ENCODE peak calls at places on chromosomes 12 and 14, in four cellular contexts. One of them, this sample, is unnamed.

GRCh38 chr12:79763748-79764452 is 73.1 kb upstream of the PAWR start:
- DNase-seq in activated T-cell treated with anti-CD3 and anti-CD28 coated beads, Interleukin-2, amount 50 U/mL, for 72 hours: no peak
- DNase-seq in stimulated activated CD4-positive, alpha-beta T cell treated with anti-CD3 and anti-CD28 coated beads, Interleukin-4, amount 100 ng/mL, for 4 hours: no peak
- DNase-seq in head of caudate nucleus: no peak
- DNase-seq in this sample: no peak

GRCh38 chr12:104890463-104891096 is 67.5 kb downstream of the SLC41A2 start:
- DNase-seq in activated T-cell treated with anti-CD3 and anti-CD28 coated beads, Interleukin-2, amount 50 U/mL, for 72 hours: peak
- DNase-seq in stimulated activated CD4-positive, alpha-beta T cell treated with anti-CD3 and anti-CD28 coated beads, Interleukin-4, amount 100 ng/mL, for 4 hours: no peak
- DNase-seq in head of caudate nucleus: no peak
- DNase-seq in this sample: no peak

GRCh38 chr12:65094722-65095121 is 26.4 kb downstream of the WIF1 start:
- DNase-seq in activated T-cell treated with anti-CD3 and anti-CD28 coated beads, Interleukin-2, amount 50 U/mL, for 72 hours: no peak
- DNase-seq in stimulated activated CD4-positive, alpha-beta T cell treated with anti-CD3 and anti-CD28 coated beads, Interleukin-4, amount 100 ng/mL, for 4 hours: no peak
- DNase-seq in head of caudate nucleus: no peak
- DNase-seq in this sample: no peak

GRCh38 chr12:126191037-126191891 is 1126.0 kb downstream of the AACS start:
- DNase-seq in activated T-cell treated with anti-CD3 and anti-CD28 coated beads, Interleukin-2, amount 50 U/mL, for 72 hours: no peak
- DNase-seq in stimulated activated CD4-positive, alpha-beta T cell treated with anti-CD3 and anti-CD28 coated beads, Interleukin-4, amount 100 ng/mL, for 4 hours: no peak
- DNase-seq in head of caudate nucleus: no peak
- DNase-seq in this sample: no peak

GRCh38 chr14:26597136-26598080 is at the start of gene NOVA1:
- DNase-seq in activated T-cell treated with anti-CD3 and anti-CD28 coated beads, Interleukin-2, amount 50 U/mL, for 72 hours: no peak
- DNase-seq in stimulated activated CD4-positive, alpha-beta T cell treated with anti-CD3 and anti-CD28 coated beads, Interleukin-4, amount 100 ng/mL, for 4 hours: no peak
- DNase-seq in head of caudate nucleus: peak
- DNase-seq in this sample: peak

GRCh38 chr12:54002915-54003339 is 3.0 kb downstream of the HOXC9 start:
- DNase-seq in activated T-cell treated with anti-CD3 and anti-CD28 coated beads, Interleukin-2, amount 50 U/mL, for 72 hours: no peak
- DNase-seq in stimulated activated CD4-positive, alpha-beta T cell treated with anti-CD3 and anti-CD28 coated beads, Interleukin-4, amount 100 ng/mL, for 4 hours: no peak
- DNase-seq in head of caudate nucleus: no peak
- DNase-seq in this sample: no peak

GRCh38 chr12:56151672-56152131 is 685 bp upstream of the MYL6B start:
- DNase-seq in activated T-cell treated with anti-CD3 and anti-CD28 coated beads, Interleukin-2, amount 50 U/mL, for 72 hours: peak
- DNase-seq in stimulated activated CD4-positive, alpha-beta T cell treated with anti-CD3 and anti-CD28 coated beads, Interleukin-4, amount 100 ng/mL, for 4 hours: peak
- DNase-seq in head of caudate nucleus: peak
- DNase-seq in this sample: no peak

GRCh38 chr12:116483959-116484699 is 75.1 kb upstream of the MAP1LC3B2 start:
- DNase-seq in activated T-cell treated with anti-CD3 and anti-CD28 coated beads, Interleukin-2, amount 50 U/mL, for 72 hours: no peak
- DNase-seq in stimulated activated CD4-positive, alpha-beta T cell treated with anti-CD3 and anti-CD28 coated beads, Interleukin-4, amount 100 ng/mL, for 4 hours: no peak
- DNase-seq in head of caudate nucleus: no peak
- DNase-seq in this sample: no peak

GRCh38 chr12:12327802-12328201 is 22.2 kb downstream of the MANSC1 start:
- DNase-seq in activated T-cell treated with anti-CD3 and anti-CD28 coated beads, Interleukin-2, amount 50 U/mL, for 72 hours: no peak
- DNase-seq in stimulated activated CD4-positive, alpha-beta T cell treated with anti-CD3 and anti-CD28 coated beads, Interleukin-4, amount 100 ng/mL, for 4 hours: no peak
- DNase-seq in head of caudate nucleus: peak
- DNase-seq in this sample: peak

GRCh38 chr14:100800041-100800440 is 25.9 kb upstream of the MEG3 start:
- DNase-seq in activated T-cell treated with anti-CD3 and anti-CD28 coated beads, Interleukin-2, amount 50 U/mL, for 72 hours: no peak
- DNase-seq in stimulated activated CD4-positive, alpha-beta T cell treated with anti-CD3 and anti-CD28 coated beads, Interleukin-4, amount 100 ng/mL, for 4 hours: no peak
- DNase-seq in head of caudate nucleus: no peak
- DNase-seq in this sample: no peak

GRCh38 chr14:89340200-89340667 is 76.8 kb downstream of the FOXN3 start:
- DNase-seq in activated T-cell treated with anti-CD3 and anti-CD28 coated beads, Interleukin-2, amount 50 U/mL, for 72 hours: no peak
- DNase-seq in stimulated activated CD4-positive, alpha-beta T cell treated with anti-CD3 and anti-CD28 coated beads, Interleukin-4, amount 100 ng/mL, for 4 hours: no peak
- DNase-seq in head of caudate nucleus: no peak
- DNase-seq in this sample: no peak

GRCh38 chr14:64825498-64825897 is 54.2 kb downstream of the SPTB start:
- DNase-seq in activated T-cell treated with anti-CD3 and anti-CD28 coated beads, Interleukin-2, amount 50 U/mL, for 72 hours: no peak
- DNase-seq in stimulated activated CD4-positive, alpha-beta T cell treated with anti-CD3 and anti-CD28 coated beads, Interleukin-4, amount 100 ng/mL, for 4 hours: no peak
- DNase-seq in head of caudate nucleus: no peak
- DNase-seq in this sample: no peak

GRCh38 chr14:29156096-29156495 is 389.5 kb downstream of the FOXG1 start:
- DNase-seq in activated T-cell treated with anti-CD3 and anti-CD28 coated beads, Interleukin-2, amount 50 U/mL, for 72 hours: no peak
- DNase-seq in stimulated activated CD4-positive, alpha-beta T cell treated with anti-CD3 and anti-CD28 coated beads, Interleukin-4, amount 100 ng/mL, for 4 hours: no peak
- DNase-seq in head of caudate nucleus: no peak
- DNase-seq in this sample: no peak

GRCh38 chr14:59020382-59020781 is 168.1 kb upstream of the DAAM1 start:
- DNase-seq in activated T-cell treated with anti-CD3 and anti-CD28 coated beads, Interleukin-2, amount 50 U/mL, for 72 hours: no peak
- DNase-seq in stimulated activated CD4-positive, alpha-beta T cell treated with anti-CD3 and anti-CD28 coated beads, Interleukin-4, amount 100 ng/mL, for 4 hours: no peak
- DNase-seq in head of caudate nucleus: no peak
- DNase-seq in this sample: no peak

GRCh38 chr12:127293507-127294310 is 973.3 kb upstream of the TMEM132C start:
- DNase-seq in activated T-cell treated with anti-CD3 and anti-CD28 coated beads, Interleukin-2, amount 50 U/mL, for 72 hours: peak
- DNase-seq in stimulated activated CD4-positive, alpha-beta T cell treated with anti-CD3 and anti-CD28 coated beads, Interleukin-4, amount 100 ng/mL, for 4 hours: no peak
- DNase-seq in head of caudate nucleus: peak
- DNase-seq in this sample: peak

GRCh38 chr12:104309446-104309993 is 6.0 kb downstream of the EID3 start:
- DNase-seq in activated T-cell treated with anti-CD3 and anti-CD28 coated beads, Interleukin-2, amount 50 U/mL, for 72 hours: no peak
- DNase-seq in stimulated activated CD4-positive, alpha-beta T cell treated with anti-CD3 and anti-CD28 coated beads, Interleukin-4, amount 100 ng/mL, for 4 hours: no peak
- DNase-seq in head of caudate nucleus: no peak
- DNase-seq in this sample: no peak

GRCh38 chr12:102871014-102871413 is 46.0 kb downstream of the PAH start:
- DNase-seq in activated T-cell treated with anti-CD3 and anti-CD28 coated beads, Interleukin-2, amount 50 U/mL, for 72 hours: no peak
- DNase-seq in stimulated activated CD4-positive, alpha-beta T cell treated with anti-CD3 and anti-CD28 coated beads, Interleukin-4, amount 100 ng/mL, for 4 hours: no peak
- DNase-seq in head of caudate nucleus: no peak
- DNase-seq in this sample: no peak

GRCh38 chr12:124152733-124153132 is 142.2 kb upstream of the RFLNA start:
- DNase-seq in activated T-cell treated with anti-CD3 and anti-CD28 coated beads, Interleukin-2, amount 50 U/mL, for 72 hours: no peak
- DNase-seq in stimulated activated CD4-positive, alpha-beta T cell treated with anti-CD3 and anti-CD28 coated beads, Interleukin-4, amount 100 ng/mL, for 4 hours: no peak
- DNase-seq in head of caudate nucleus: no peak
- DNase-seq in this sample: no peak

GRCh38 chr12:114384746-114385145 is 21.2 kb downstream of the TBX5 start:
- DNase-seq in activated T-cell treated with anti-CD3 and anti-CD28 coated beads, Interleukin-2, amount 50 U/mL, for 72 hours: no peak
- DNase-seq in stimulated activated CD4-positive, alpha-beta T cell treated with anti-CD3 and anti-CD28 coated beads, Interleukin-4, amount 100 ng/mL, for 4 hours: no peak
- DNase-seq in head of caudate nucleus: no peak
- DNase-seq in this sample: no peak

GRCh38 chr12:109387425-109388166 is 39.9 kb downstream of the MYO1H start:
- DNase-seq in activated T-cell treated with anti-CD3 and anti-CD28 coated beads, Interleukin-2, amount 50 U/mL, for 72 hours: no peak
- DNase-seq in stimulated activated CD4-positive, alpha-beta T cell treated with anti-CD3 and anti-CD28 coated beads, Interleukin-4, amount 100 ng/mL, for 4 hours: no peak
- DNase-seq in head of caudate nucleus: peak
- DNase-seq in this sample: no peak

GRCh38 chr12:3928538-3929220 is 55.5 kb upstream of the PARP11 start:
- DNase-seq in activated T-cell treated with anti-CD3 and anti-CD28 coated beads, Interleukin-2, amount 50 U/mL, for 72 hours: no peak
- DNase-seq in stimulated activated CD4-positive, alpha-beta T cell treated with anti-CD3 and anti-CD28 coated beads, Interleukin-4, amount 100 ng/mL, for 4 hours: no peak
- DNase-seq in head of caudate nucleus: no peak
- DNase-seq in this sample: no peak

GRCh38 chr14:34699873-34700621 is 14.3 kb downstream of the CFL2 start:
- DNase-seq in activated T-cell treated with anti-CD3 and anti-CD28 coated beads, Interleukin-2, amount 50 U/mL, for 72 hours: no peak
- DNase-seq in stimulated activated CD4-positive, alpha-beta T cell treated with anti-CD3 and anti-CD28 coated beads, Interleukin-4, amount 100 ng/mL, for 4 hours: no peak
- DNase-seq in head of caudate nucleus: no peak
- DNase-seq in this sample: no peak

This sample was measured in cerebellum.